ENCODE peak calls at places on chromosomes 2 and 18, in five cellular contexts. L is psoas muscle, W is hepatocyte, C is AG04450, P is BJ. Q is an unnamed sample.

GRCh38 chr18:39058386-39059000 is 1492.9 kb upstream of the CELF4 start:
- DNase-seq in L (no peak), W (no peak), P (no peak), C (no peak), Q (no peak)

GRCh38 chr2:20573611-20574422 is 77.1 kb downstream of the HS1BP3 start:
- DNase-seq in W (no peak), L (peak; percentile 43), C (peak; percentile 58), P (no peak), Q (peak; percentile 94)

GRCh38 chr2:133599211-133599610 is 30.9 kb upstream of the NCKAP5 start:
- DNase-seq in P (no peak), C (no peak), W (no peak), L (no peak), Q (no peak)

GRCh38 chr2:240916571-240917008 is 10.5 kb downstream of the CROCC2 start:
- DNase-seq in W (peak; percentile 79), C (peak; percentile 61), P (peak; percentile 69), L (peak; percentile 81), Q (peak; percentile 83)

GRCh38 chr2:215695876-215696275 is 260.0 kb upstream of the FN1 start:
- DNase-seq in P (no peak), L (no peak), C (no peak), W (no peak), Q (no peak)

GRCh38 chr2:190486037-190486623 is 48.4 kb downstream of the NEMP2 start:
- DNase-seq in C (no peak), P (no peak), W (no peak), L (no peak), Q (no peak)

GRCh38 chr18:23828426-23828825 is 139.2 kb downstream of the LAMA3 start:
- DNase-seq in L (no peak), C (no peak), P (no peak), W (peak; percentile 62), Q (peak; percentile 77)

GRCh38 chr2:203861197-203861596 is 6.4 kb upstream of the CTLA4 start:
- DNase-seq in W (no peak), L (no peak), P (no peak), C (no peak), Q (no peak)

GRCh38 chr2:226891780-226892590 is 56.1 kb downstream of the RHBDD1 start:
- DNase-seq in L (no peak), W (peak; percentile 10), C (peak; percentile 74), P (peak; percentile 82), Q (peak; percentile 94)

GRCh38 chr2:71449343-71449742 is 4.0 kb upstream of the DYSF start:
- DNase-seq in C (no peak), L (no peak), P (no peak), W (no peak), Q (no peak)

GRCh38 chr2:41716497-41716896 is 331.3 kb upstream of the PKDCC start:
- DNase-seq in L (no peak), W (no peak), C (no peak), P (no peak), Q (no peak)

GRCh38 chr2:10883066-10883465 is 28.7 kb upstream of the KCNF1 start:
- DNase-seq in L (no peak), W (no peak), P (no peak), C (no peak), Q (no peak)

GRCh38 chr2:52117299-52117698 is 1085.4 kb upstream of the NRXN1 start:
- DNase-seq in W (no peak), L (no peak), C (no peak), P (no peak), Q (peak; percentile 47)

GRCh38 chr2:174597347-174598047 is at the start of gene WIPF1:
- DNase-seq in P (no peak), L (no peak), C (no peak), W (no peak), Q (peak; percentile 86)

GRCh38 chr2:126877041-126877440 is 21.6 kb upstream of the TEX51 start:
- DNase-seq in W (no peak), L (no peak), P (no peak), C (no peak), Q (no peak)

GRCh38 chr18:26082475-26082874 is 7.9 kb downstream of the SS18 start:
- DNase-seq in W (no peak), L (no peak), P (no peak), C (peak; percentile 7), Q (peak; percentile 20)

GRCh38 chr2:143807192-143807591 is 678.0 kb downstream of the ARHGAP15 start:
- DNase-seq in W (no peak), C (no peak), L (no peak), P (no peak), Q (no peak)

GRCh38 chr2:136019304-136019703 is 33.9 kb upstream of the DARS1 start:
- DNase-seq in L (no peak), W (no peak), C (no peak), P (no peak), Q (no peak)

GRCh38 chr2:235605306-235605998 is 111.6 kb downstream of the AGAP1 start:
- DNase-seq in W (peak; percentile 83), C (peak; percentile 84), L (peak; percentile 83), P (peak; percentile 91), Q (peak; percentile 95)

GRCh38 chr2:95017308-95017630 is 8.2 kb upstream of the MAL start:
- DNase-seq in W (no peak), L (no peak), C (no peak), P (no peak), Q (no peak)

Q was measured in fibroblast of lung.